ENCODE peak calls at places on chromosomes 4 and X, in nine cellular contexts. F is IMR-90, D is transverse colon, G is gastrocnemius medialis, X is uterus, V is body of pancreas, M is K562, C is upper lobe of left lung, Y is esophagus muscularis mucosa. T is an unnamed sample.

GRCh38 chr4:98794565-98795205 is 134.2 kb downstream of the EIF4E start:
- DNase-seq in F (peak), D (no peak), G (no peak), X (no peak), V (no peak), M (peak), C (no peak), Y (no peak), T (no peak)

GRCh38 chrX:26778320-26778888 is 562.4 kb downstream of the MAGEB5 start:
- DNase-seq in F (no peak), D (no peak), G (no peak), X (no peak), V (no peak), M (peak), C (no peak), Y (no peak), T (no peak)

GRCh38 chrX:54495814-54496516 is at the start of gene FGD1:
- DNase-seq in F (peak), D (peak), G (peak), X (peak), V (peak), M (peak), C (peak), Y (peak), T (peak)

GRCh38 chr4:81516241-81516640 is 44.5 kb upstream of the RASGEF1B start:
- DNase-seq in F (no peak), D (no peak), G (no peak), X (no peak), V (no peak), M (no peak), C (no peak), Y (no peak), T (no peak)

GRCh38 chr4:81314196-81314896 is 99.3 kb upstream of the PRKG2 start:
- DNase-seq in F (peak), D (peak), G (no peak), X (no peak), V (peak), M (no peak), C (peak), Y (no peak), T (peak)

GRCh38 chr4:8274772-8275241 is 5.3 kb downstream of the HTRA3 start:
- DNase-seq in F (peak), D (peak), G (peak), X (peak), V (peak), M (no peak), C (peak), Y (peak), T (peak)

GRCh38 chr4:95050980-95051688 is 293.4 kb downstream of the BMPR1B start:
- DNase-seq in F (no peak), D (no peak), G (peak), X (no peak), V (no peak), M (no peak), C (no peak), Y (no peak), T (no peak)

GRCh38 chr4:165439344-165439743 is 60.5 kb downstream of the CPE start:
- DNase-seq in F (no peak), D (no peak), G (no peak), X (no peak), V (no peak), M (no peak), C (no peak), Y (no peak), T (no peak)

GRCh38 chr4:157886650-157887049 is 286.2 kb downstream of the GASK1B start:
- DNase-seq in F (no peak), D (no peak), G (no peak), X (no peak), V (no peak), M (no peak), C (no peak), Y (no peak), T (no peak)

GRCh38 chr4:169412046-169412445 is 141.3 kb upstream of the SH3RF1 start:
- DNase-seq in F (no peak), D (no peak), G (no peak), X (no peak), V (no peak), M (no peak), C (no peak), Y (no peak), T (no peak)

GRCh38 chr4:109207060-109207459 is 95.4 kb downstream of the COL25A1 start:
- DNase-seq in F (peak), D (no peak), G (no peak), X (no peak), V (no peak), M (no peak), C (no peak), Y (no peak), T (no peak)

GRCh38 chr4:165332502-165332901 is 5.0 kb downstream of the MSMO1 start:
- DNase-seq in F (no peak), D (no peak), G (no peak), X (no peak), V (no peak), M (no peak), C (no peak), Y (no peak), T (no peak)

GRCh38 chrX:68488657-68489056 is 10.2 kb upstream of the YIPF6 start:
- DNase-seq in F (no peak), D (peak), G (no peak), X (no peak), V (no peak), M (no peak), C (peak), Y (no peak), T (no peak)

GRCh38 chr4:150579591-150580234 is 2.2 kb upstream of the MAB21L2 start:
- DNase-seq in F (peak), D (no peak), G (peak), X (peak), V (no peak), M (no peak), C (no peak), Y (no peak), T (no peak)

GRCh38 chr4:71322425-71322824 is 16.4 kb upstream of the SLC4A4 start:
- DNase-seq in F (peak), D (no peak), G (no peak), X (no peak), V (no peak), M (no peak), C (no peak), Y (no peak), T (no peak)

GRCh38 chr4:83223781-83224180 is 60.8 kb downstream of the COQ2 start:
- DNase-seq in F (no peak), D (no peak), G (no peak), X (no peak), V (no peak), M (no peak), C (no peak), Y (peak), T (no peak)

GRCh38 chrX:40299028-40299479 is 201.3 kb upstream of the BCOR start:
- DNase-seq in F (no peak), D (no peak), G (no peak), X (no peak), V (no peak), M (no peak), C (no peak), Y (no peak), T (no peak)

GRCh38 chr4:86294883-86295282 is 65.0 kb downstream of the MAPK10 start:
- DNase-seq in F (no peak), D (no peak), G (no peak), X (no peak), V (no peak), M (no peak), C (no peak), Y (no peak), T (no peak)

GRCh38 chrX:6678313-6678712 is 143.4 kb upstream of the VCX3A start:
- DNase-seq in F (no peak), D (no peak), G (no peak), X (no peak), V (peak), M (no peak), C (no peak), Y (no peak), T (no peak)

GRCh38 chrX:78650906-78651437 is 8.2 kb downstream of the RTL3 start:
- DNase-seq in F (peak), D (no peak), G (no peak), X (no peak), V (no peak), M (no peak), C (no peak), Y (no peak), T (no peak)

GRCh38 chr4:39037491-39037825 is 5.2 kb upstream of the TMEM156 start:
- DNase-seq in F (peak), D (no peak), G (no peak), X (no peak), V (no peak), M (no peak), C (no peak), Y (no peak), T (no peak)

GRCh38 chrX:129622757-129623301 is 31.9 kb downstream of the APLN start:
- DNase-seq in F (peak), D (no peak), G (no peak), X (no peak), V (no peak), M (no peak), C (no peak), Y (no peak), T (no peak)

GRCh38 chr4:103197765-103198110 is 405 bp downstream of the CENPE start:
- DNase-seq in F (no peak), D (no peak), G (no peak), X (no peak), V (no peak), M (no peak), C (no peak), Y (no peak), T (no peak)

GRCh38 chr4:6290769-6291547 is 21.3 kb downstream of the WFS1 start:
- DNase-seq in F (no peak), D (no peak), G (no peak), X (no peak), V (no peak), M (no peak), C (no peak), Y (no peak), T (no peak)

GRCh38 chr4:123505077-123505456 is 108.5 kb downstream of the SPRY1 start:
- DNase-seq in F (peak), D (no peak), G (no peak), X (no peak), V (peak), M (no peak), C (no peak), Y (no peak), T (no peak)

GRCh38 chr4:120007171-120007894 is 59.3 kb downstream of the MAD2L1 start:
- DNase-seq in F (peak), D (no peak), G (no peak), X (no peak), V (no peak), M (no peak), C (no peak), Y (no peak), T (no peak)

GRCh38 chr4:40592034-40592433 is 37.6 kb downstream of the RBM47 start:
- DNase-seq in F (no peak), D (no peak), G (no peak), X (no peak), V (no peak), M (no peak), C (no peak), Y (no peak), T (no peak)

GRCh38 chrX:70331161-70331560 is 41.3 kb downstream of the KIF4A start:
- DNase-seq in F (peak), D (no peak), G (no peak), X (no peak), V (no peak), M (no peak), C (no peak), Y (no peak), T (no peak)

GRCh38 chr4:82667761-82668505 is 106.1 kb upstream of the TMEM150C start:
- DNase-seq in F (no peak), D (no peak), G (no peak), X (no peak), V (no peak), M (no peak), C (no peak), Y (no peak), T (no peak)

GRCh38 chr4:66662620-66663019 is 882.7 kb downstream of the CENPC start:
- DNase-seq in F (no peak), D (no peak), G (no peak), X (no peak), V (no peak), M (no peak), C (no peak), Y (no peak), T (no peak)

GRCh38 chr4:89300490-89300889 is 7.1 kb downstream of the GPRIN3 start:
- DNase-seq in F (no peak), D (no peak), G (no peak), X (no peak), V (no peak), M (no peak), C (no peak), Y (no peak), T (no peak)

GRCh38 chr4:89298788-89299152 is 8.8 kb downstream of the GPRIN3 start:
- DNase-seq in F (no peak), D (no peak), G (no peak), X (no peak), V (no peak), M (no peak), C (no peak), Y (no peak), T (no peak)

GRCh38 chr4:89300060-89300459 is 7.5 kb downstream of the GPRIN3 start:
- DNase-seq in F (no peak), D (no peak), G (no peak), X (no peak), V (no peak), M (no peak), C (no peak), Y (no peak), T (no peak)

GRCh38 chr4:89298160-89298559 is 9.4 kb downstream of the GPRIN3 start:
- DNase-seq in F (no peak), D (peak), G (no peak), X (no peak), V (peak), M (no peak), C (peak), Y (no peak), T (no peak)

DNA sequence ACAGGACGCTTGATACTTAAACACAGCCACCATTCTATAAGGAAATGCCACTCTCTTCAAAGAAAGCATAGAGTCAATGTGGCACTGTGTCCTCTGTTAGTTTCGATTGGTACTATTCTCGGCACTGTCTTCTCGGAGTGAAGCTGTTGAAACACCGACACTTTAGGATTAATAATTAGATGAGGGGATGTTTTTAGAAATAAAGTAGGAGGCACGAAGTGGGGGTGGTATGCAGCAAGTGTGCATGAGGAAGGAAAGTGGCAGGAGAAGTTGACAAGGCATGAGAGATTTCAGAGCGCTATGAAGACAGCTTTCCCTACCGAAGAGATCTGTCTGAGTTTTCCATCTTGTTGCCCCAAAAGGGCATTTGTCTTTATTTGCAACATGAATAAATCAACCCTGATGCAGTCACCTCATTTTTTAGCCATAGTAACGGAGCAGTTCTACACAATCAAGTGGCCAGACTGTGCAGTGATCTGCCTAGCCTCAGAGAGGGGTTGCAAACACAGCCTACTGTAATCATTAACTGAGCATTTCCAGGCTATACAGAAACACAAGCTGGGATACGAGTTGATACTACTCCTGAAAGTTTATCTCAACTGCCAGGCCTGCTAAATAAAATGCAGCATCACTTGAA is 8.3 kb downstream of the GPRIN3 start:
- DNase-seq in F (no peak), D (no peak), G (no peak), X (no peak), V (peak), M (no peak), C (no peak), Y (no peak), T (no peak)
- H3K4me3 ChIP-seq in F (no peak), D (no peak), G (peak), X (no peak), V (peak), M (no peak), C (peak), Y (peak), T (no peak)

GRCh38 chr4:173413043-173413442 is 14.1 kb upstream of the SCRG1 start:
- DNase-seq in F (peak), D (peak), G (peak), X (no peak), V (peak), M (no peak), C (peak), Y (no peak), T (no peak)
- TF ChIP-seq POLR2A in F (no peak), D (no peak), G (no peak), X (no peak), V (no peak), M (no peak), C (no peak), Y (no peak), T (no peak)

DNA sequence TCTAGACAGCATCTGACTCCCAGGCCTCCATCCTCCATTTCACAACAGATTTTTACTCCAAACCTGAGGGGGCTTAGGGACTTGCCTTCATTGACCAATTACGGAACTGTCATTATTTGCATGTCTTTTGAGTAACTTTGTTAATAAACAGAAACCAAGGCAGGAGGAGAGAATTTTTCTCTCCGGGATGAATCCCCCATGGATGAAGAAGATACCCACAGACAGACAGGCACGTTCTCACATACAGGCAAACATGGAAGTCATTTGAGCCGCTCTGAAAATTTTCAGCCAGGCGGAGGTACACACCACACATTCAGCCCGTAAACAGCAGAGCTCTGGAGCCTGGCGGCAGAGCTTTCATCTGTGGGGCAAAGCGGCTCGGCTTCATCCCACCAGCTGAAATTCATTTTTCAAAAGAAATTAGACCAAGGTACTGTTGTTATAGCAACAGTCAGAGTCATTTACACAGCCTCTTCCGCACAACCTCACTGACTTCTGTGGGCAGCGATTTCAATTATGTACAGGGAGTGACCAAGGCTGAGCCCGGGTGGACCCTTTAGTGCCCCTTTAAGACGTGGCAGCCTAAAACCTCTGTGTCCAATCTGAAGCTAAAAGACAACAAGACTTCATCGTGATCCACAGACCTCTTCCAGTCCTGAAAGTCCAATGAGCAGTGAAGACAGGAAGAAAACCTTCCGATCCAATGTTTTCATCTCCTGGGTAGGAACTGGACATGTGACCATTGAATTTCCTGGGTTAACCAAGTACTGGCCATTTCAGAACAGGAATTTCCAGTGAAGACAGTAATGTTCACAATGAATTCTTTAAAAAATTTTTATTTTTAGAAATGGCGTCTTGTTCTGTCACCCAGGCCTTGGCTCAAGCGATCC is 237.0 kb downstream of the MGST2 start:
- DNase-seq in F (peak), D (no peak), G (no peak), X (peak), V (no peak), M (no peak), C (no peak), Y (no peak), T (no peak)
- TF ChIP-seq CTCF in F (no peak), D (no peak), G (no peak), X (no peak), V (no peak), M (no peak), C (no peak), Y (no peak), T (no peak)

DNA sequence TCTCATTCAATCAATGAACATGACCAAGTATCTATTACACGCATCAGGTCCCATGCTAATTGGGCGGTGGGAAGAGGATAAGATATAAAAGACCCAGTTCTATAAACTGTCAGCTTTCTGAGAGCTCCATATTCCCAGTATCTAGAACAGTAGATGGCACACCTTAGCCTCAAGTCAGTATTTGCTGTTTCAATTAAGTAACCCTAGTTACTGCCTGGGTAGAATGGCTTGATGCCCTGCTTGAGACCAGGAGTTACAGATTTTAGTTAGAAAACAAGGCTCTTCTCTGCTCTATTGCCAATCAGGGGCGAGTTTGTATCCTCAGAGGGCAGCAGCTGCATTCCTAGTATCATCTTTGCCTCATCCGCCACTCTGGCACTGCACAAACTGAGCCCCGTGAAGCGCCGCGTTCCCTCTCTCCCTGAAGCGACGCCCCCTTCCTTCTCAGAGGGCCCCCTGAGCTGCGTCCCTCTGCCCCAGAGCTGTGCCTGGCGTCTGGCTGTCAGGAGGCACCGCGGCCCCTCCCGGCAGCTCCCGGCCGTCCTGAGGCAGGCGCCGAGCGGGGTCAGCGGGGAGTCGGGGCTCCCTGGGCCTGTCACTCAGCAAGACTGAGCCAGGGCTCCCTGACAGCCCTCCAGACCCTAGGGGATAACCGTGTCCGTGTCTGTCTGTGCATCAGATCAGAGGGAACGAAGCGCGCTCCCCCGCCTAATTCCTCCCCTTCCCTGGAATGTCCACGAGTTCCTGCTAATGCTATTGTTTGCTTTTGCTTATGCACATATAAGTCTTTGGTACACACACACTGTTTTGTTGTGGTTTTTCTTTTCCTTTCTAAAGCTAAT is 212.4 kb upstream of the TTC29 start:
- DNase-seq in F (peak), D (peak), G (no peak), X (peak), V (no peak), M (no peak), C (peak), Y (no peak), T (no peak)
- H3K4me3 ChIP-seq in F (peak), D (no peak), G (peak), X (peak), V (no peak), M (no peak), C (peak), Y (peak), T (peak)

DNA sequence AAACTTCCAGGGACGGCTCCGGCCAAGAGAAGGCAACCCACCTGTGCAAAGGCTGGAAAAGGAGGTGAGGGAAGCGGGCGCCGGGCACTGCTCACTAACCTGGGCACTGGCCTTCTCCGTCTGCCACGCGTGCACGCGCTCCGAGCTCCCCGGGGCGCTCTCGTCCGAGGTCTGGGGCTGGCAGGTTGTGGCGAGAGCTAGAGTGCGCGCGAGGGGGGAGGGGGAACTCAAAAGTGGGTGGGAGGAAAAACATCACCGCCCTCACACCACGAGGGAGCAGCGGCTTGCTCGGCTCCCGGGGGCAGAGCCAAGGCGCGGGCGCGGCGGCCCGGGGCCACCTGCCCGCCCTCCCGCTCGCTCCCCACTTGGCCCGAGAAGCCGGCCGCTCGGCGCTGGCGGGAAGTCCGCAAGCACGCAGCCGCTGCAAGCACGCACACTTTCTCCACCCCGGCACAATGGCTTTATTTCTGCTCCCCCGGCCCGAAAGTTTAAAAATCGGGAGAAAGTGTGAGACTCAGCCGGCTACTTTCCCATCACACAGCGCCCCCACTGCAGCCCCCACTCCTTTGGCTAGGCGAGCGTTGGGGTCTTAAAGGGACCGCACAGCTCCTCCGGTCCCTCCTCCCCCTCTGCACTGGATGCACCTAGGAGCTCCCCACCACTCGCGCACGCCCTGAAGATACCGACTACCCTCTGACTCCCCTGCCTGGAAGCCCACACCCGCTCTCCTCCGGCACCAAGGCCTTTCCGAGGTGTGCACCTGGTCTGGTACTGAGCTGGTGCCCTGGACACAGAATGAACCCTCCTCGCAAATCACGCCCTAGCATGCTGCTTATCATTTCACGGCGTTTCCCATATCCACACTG is at the start of gene CHRDL1:
- DNase-seq in F (no peak), D (peak), G (peak), X (peak), V (peak), M (no peak), C (peak), Y (no peak), T (no peak)
- TF ChIP-seq POLR2A in F (no peak), D (no peak), G (no peak), X (no peak), V (no peak), M (no peak), C (no peak), Y (no peak), T (no peak)

T was measured in lower leg skin.